ENCODE peak calls at places on chromosome 10, in five cellular contexts. L is HCT116, C is HepG2, I is SK-N-SH, X is K562. O is an unnamed sample.
A peak's percentile ranks its signal among the peaks of the same experiment; 100 is the strongest.

GRCh38 chr10:113322843-113323242 is 230.0 kb upstream of the HABP2 start:
- DNase-seq in L (no peak), C (no peak), I (no peak), X (no peak), O (no peak)

GRCh38 chr10:13382759-13383753 is 35.0 kb upstream of the SEPHS1 start:
- DNase-seq in L (no peak), C (no peak), I (no peak), X (no peak), O (no peak)

GRCh38 chr10:13705526-13706169 is 118.9 kb downstream of the PRPF18 start:
- DNase-seq in L (no peak), C (no peak), I (no peak), X (peak; percentile 96), O (no peak)

GRCh38 chr10:86244296-86244695 is 122.3 kb downstream of the GRID1 start:
- DNase-seq in L (no peak), C (no peak), I (peak; percentile 86), X (no peak), O (no peak)

GRCh38 chr10:127196227-127196954 is at the start of gene INSYN2A:
- DNase-seq in L (no peak), C (no peak), I (peak; percentile 78), X (no peak), O (no peak)

GRCh38 chr10:17737021-17737965 is 14.7 kb upstream of the TMEM236 start:
- DNase-seq in L (no peak), C (peak; percentile 24), I (peak; percentile 29), X (peak; percentile 54), O (peak; percentile 18)

GRCh38 chr10:122462533-122463465 is 1.4 kb downstream of the HTRA1 start:
- DNase-seq in L (no peak), C (no peak), I (peak; percentile 56), X (no peak), O (no peak)

GRCh38 chr10:101136708-101137121 is 5.6 kb downstream of the TLX1 start:
- DNase-seq in L (no peak), C (no peak), I (no peak), X (no peak), O (no peak)

GRCh38 chr10:8063128-8063908 is 8.8 kb downstream of the GATA3 start:
- DNase-seq in L (no peak), C (no peak), I (no peak), X (no peak), O (no peak)

DNA sequence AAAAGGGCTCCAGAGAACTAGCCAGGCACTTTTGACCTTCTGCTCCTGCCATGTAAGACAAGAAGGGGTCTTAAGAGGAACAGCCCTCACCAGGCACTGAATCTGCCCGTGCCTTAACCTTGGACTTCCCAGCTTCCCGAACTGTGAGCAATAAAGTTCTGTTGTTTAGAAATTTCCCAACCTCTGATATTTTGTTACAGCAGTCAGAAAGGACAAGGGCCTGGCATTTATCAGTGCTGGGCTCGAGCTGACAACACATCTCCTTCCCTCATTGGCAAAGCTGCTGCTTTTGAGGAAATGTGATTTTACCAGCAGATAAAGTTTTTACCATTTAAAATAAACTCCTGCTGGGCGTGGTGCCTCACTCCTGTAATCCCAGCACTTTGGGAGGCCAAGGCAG is 103.5 kb downstream of the GPR26 start:
- DNase-seq in L (no peak), C (no peak), I (no peak), X (no peak), O (no peak)
- TF ChIP-seq YY1 in L (no peak), C (no peak), I (no peak), X (no peak), O (no peak)

GRCh38 chr10:56082169-56082568 is 278.9 kb downstream of the ZWINT start:
- DNase-seq in L (no peak), C (no peak), I (no peak), X (no peak), O (no peak)
- TF ChIP-seq YY1 in L (no peak), C (no peak), I (no peak), X (no peak), O (no peak)

GRCh38 chr10:72702868-72703581 is 11.1 kb downstream of the MCU start:
- DNase-seq in L (no peak), C (no peak), I (no peak), X (no peak), O (no peak)
- TF ChIP-seq YY1 in L (no peak), C (no peak), I (no peak), X (no peak), O (no peak)

GRCh38 chr10:14838582-14839304 is 637 bp downstream of the HSPA14 start:
- DNase-seq in L (no peak), C (peak; percentile 18), I (peak; percentile 74), X (peak; percentile 40), O (no peak)
- TF ChIP-seq YY1 in L (no peak), C (peak; percentile 53), I (peak; percentile 2), X (no peak), O (no peak)